ENCODE peak calls at places on chromosome 7, in five cellular contexts. E is IMR-90, V is mesenchymal stem cell, Z is neuronal stem cell, Y is H1. N is an unnamed sample.

GRCh38 chr7:128217030-128217805 is 23.9 kb upstream of the LEP start:
- DNase-seq in Y (no peak), E (peak), V (peak), Z (no peak), N (peak)

GRCh38 chr7:142463401-142463850 is 205.6 kb upstream of the PRSS58 start:
- DNase-seq in Y (no peak), V (no peak), E (no peak), Z (no peak), N (no peak)

GRCh38 chr7:38070718-38071117 is 107.3 kb upstream of the STARD3NL start:
- DNase-seq in Y (no peak), E (peak), Z (peak), V (peak), N (peak)

GRCh38 chr7:78223598-78223997 is 425.0 kb downstream of the PHTF2 start:
- DNase-seq in V (no peak), Z (no peak), E (no peak), Y (no peak), N (no peak)

GRCh38 chr7:88597941-88598425 is 161.5 kb upstream of the ZNF804B start:
- DNase-seq in Y (no peak), Z (no peak), E (no peak), V (no peak), N (no peak)

GRCh38 chr7:103928581-103928980 is 60.9 kb downstream of the RELN start:
- DNase-seq in Z (no peak), V (no peak), Y (no peak), E (no peak), N (no peak)

GRCh38 chr7:139870406-139870805 is 41.3 kb downstream of the TBXAS1 start:
- DNase-seq in E (no peak), Z (no peak), V (no peak), Y (no peak), N (no peak)

GRCh38 chr7:5222861-5223411 is 32.9 kb downstream of the WIPI2 start:
- DNase-seq in Z (no peak), V (no peak), Y (no peak), E (no peak), N (no peak)

GRCh38 chr7:25965405-25966123 is 186.4 kb upstream of the NFE2L3 start:
- DNase-seq in Z (no peak), E (no peak), Y (no peak), V (no peak), N (no peak)

GRCh38 chr7:151877911-151878835 is 1.3 kb upstream of the PRKAG2 start:
- DNase-seq in E (no peak), Z (no peak), Y (no peak), V (no peak), N (no peak)

GRCh38 chr7:25860882-25861228 is 291.1 kb upstream of the NFE2L3 start:
- DNase-seq in Z (no peak), Y (no peak), V (no peak), E (no peak), N (no peak)

GRCh38 chr7:100132126-100132525 is 5.4 kb downstream of the MBLAC1 start:
- DNase-seq in Z (no peak), V (no peak), Y (no peak), E (no peak), N (no peak)

GRCh38 chr7:151063212-151063561 is 3.8 kb downstream of the SLC4A2 start:
- DNase-seq in V (peak), Z (no peak), E (peak), Y (no peak), N (peak)

GRCh38 chr7:141207661-141208060 is 133.8 kb downstream of the TMEM178B start:
- DNase-seq in V (no peak), Z (no peak), Y (no peak), E (no peak), N (no peak)

GRCh38 chr7:80412842-80413241 is 99.0 kb downstream of the GNAT3 start:
- DNase-seq in Y (no peak), Z (no peak), V (peak), E (peak), N (no peak)

GRCh38 chr7:107090452-107090851 is 45.9 kb downstream of the PRKAR2B start:
- DNase-seq in Z (no peak), V (no peak), E (no peak), Y (no peak), N (peak)

GRCh38 chr7:36986429-36987362 is 262.4 kb upstream of the AOAH start:
- DNase-seq in Y (peak), V (peak), Z (peak), E (peak), N (peak)

GRCh38 chr7:117808910-117809705 is 64.1 kb downstream of the CTTNBP2 start:
- DNase-seq in V (no peak), Z (no peak), E (peak), Y (no peak), N (no peak)

GRCh38 chr7:80654887-80655340 is 16.5 kb downstream of the CD36 start:
- DNase-seq in Y (no peak), Z (no peak), V (no peak), E (no peak), N (no peak)

GRCh38 chr7:34756691-34757090 is 98.7 kb downstream of the NPSR1 start:
- DNase-seq in V (no peak), Y (no peak), Z (no peak), E (no peak), N (no peak)

GRCh38 chr7:108316708-108317107 is 139.5 kb downstream of the NRCAM start:
- DNase-seq in Z (no peak), V (no peak), E (no peak), Y (no peak), N (no peak)

GRCh38 chr7:137160236-137160635 is 183.3 kb downstream of the PTN start:
- DNase-seq in V (peak), Y (no peak), Z (no peak), E (no peak), N (no peak)

GRCh38 chr7:135653285-135654080 is 8.8 kb upstream of the STMP1 start:
- DNase-seq in E (peak), Y (no peak), Z (no peak), V (no peak), N (no peak)

GRCh38 chr7:98294798-98295382 is 13.4 kb downstream of the BRI3 start:
- DNase-seq in E (peak), Y (peak), V (peak), Z (peak), N (peak)

GRCh38 chr7:120867932-120868331 is 10.0 kb upstream of the TSPAN12 start:
- DNase-seq in V (peak), Y (no peak), Z (no peak), E (no peak), N (no peak)

GRCh38 chr7:158973440-158973839 is 117.1 kb downstream of the DYNC2I1 start:
- DNase-seq in Y (peak), V (peak), E (no peak), Z (no peak), N (peak)

GRCh38 chr7:137539111-137539715 is 195.7 kb upstream of the PTN start:
- DNase-seq in V (peak), E (peak), Z (no peak), Y (no peak), N (no peak)

GRCh38 chr7:28076421-28077163 is 104.0 kb downstream of the JAZF1 start:
- DNase-seq in V (peak), Y (no peak), Z (no peak), E (no peak), N (no peak)

GRCh38 chr7:64651203-64651602 is 14.7 kb upstream of the ZNF107 start:
- DNase-seq in E (no peak), Z (no peak), Y (no peak), V (no peak), N (no peak)

GRCh38 chr7:44966731-44967538 is 11.9 kb downstream of the MYO1G start:
- DNase-seq in E (no peak), Z (no peak), V (no peak), Y (no peak), N (no peak)

GRCh38 chr7:128913856-128914565 is 3.5 kb upstream of the KCP start:
- DNase-seq in E (no peak), Z (no peak), Y (no peak), V (no peak), N (no peak)

GRCh38 chr7:102841290-102841689 is 71.5 kb upstream of the LRRC17 start:
- DNase-seq in E (no peak), V (no peak), Y (no peak), Z (no peak), N (no peak)

GRCh38 chr7:131944556-131945069 is 388.2 kb upstream of the PODXL start:
- DNase-seq in V (no peak), Y (no peak), Z (no peak), E (no peak), N (no peak)

GRCh38 chr7:55019329-55019690 is 493 bp downstream of the EGFR start:
- DNase-seq in V (peak), Y (no peak), Z (peak), E (no peak), N (peak)

GRCh38 chr7:131235489-131236317 is 92.0 kb upstream of the MKLN1 start:
- DNase-seq in E (peak), Y (no peak), Z (no peak), V (peak), N (peak)

GRCh38 chr7:27158436-27159277 is 2.2 kb upstream of the HOXA7 start:
- DNase-seq in V (no peak), Y (no peak), E (no peak), Z (no peak), N (no peak)

GRCh38 chr7:40843338-40844026 is 708.7 kb downstream of the SUGCT start:
- DNase-seq in E (peak), Z (no peak), V (peak), Y (no peak), N (no peak)
- H2BK120ac ChIP-seq in E (peak), Z (no peak), V (no peak), Y (no peak), N (no peak)

GRCh38 chr7:147653456-147653855 is 937.1 kb upstream of the C7orf33 start:
- DNase-seq in V (no peak), Z (no peak), E (no peak), Y (no peak), N (no peak)

GRCh38 chr7:147650991-147651390 is 939.6 kb upstream of the C7orf33 start:
- DNase-seq in Y (no peak), Z (no peak), E (no peak), V (no peak), N (no peak)

GRCh38 chr7:147646568-147646967 is 944.0 kb upstream of the C7orf33 start:
- DNase-seq in Z (no peak), V (no peak), E (no peak), Y (no peak), N (no peak)

DNA sequence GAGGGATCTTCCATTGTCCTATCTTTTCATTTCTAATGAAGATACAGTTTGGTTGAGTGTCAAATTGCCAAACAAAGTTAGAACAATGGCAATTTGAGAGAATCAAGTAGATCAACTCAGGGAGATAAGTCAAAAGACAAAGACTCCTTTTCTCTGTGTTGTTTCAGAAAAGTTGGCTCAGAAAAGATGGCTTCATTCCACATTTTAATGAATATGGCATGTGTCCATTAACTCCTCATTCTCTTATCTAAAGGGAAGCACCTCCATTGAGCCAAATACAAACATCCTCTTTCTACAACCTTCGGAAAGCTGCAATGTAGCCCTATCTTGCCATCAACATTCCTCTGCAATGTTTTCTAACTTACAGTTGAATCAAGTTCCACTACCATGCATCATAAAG is 939.0 kb upstream of the C7orf33 start:
- DNase-seq in Y (no peak), E (no peak), Z (no peak), V (no peak), N (peak)
- H3K4me3 ChIP-seq in Y (no peak), E (no peak), Z (no peak), V (no peak), N (no peak)

GRCh38 chr7:105680505-105681187 is 99.4 kb upstream of the EFCAB10 start:
- DNase-seq in Y (no peak), Z (no peak), E (no peak), V (peak), N (no peak)
- H2BK15ac ChIP-seq in Y (peak), Z (no peak), E (no peak), V (no peak), N (no peak)

GRCh38 chr7:93882481-93882880 is 8.1 kb downstream of the TFPI2 start:
- DNase-seq in Z (no peak), V (no peak), Y (no peak), E (no peak), N (no peak)

GRCh38 chr7:93883078-93883916 is 7.3 kb downstream of the TFPI2 start:
- DNase-seq in Z (no peak), Y (no peak), V (peak), E (no peak), N (no peak)

GRCh38 chr7:93879356-93879755 is 11.2 kb downstream of the TFPI2 start:
- DNase-seq in V (no peak), Z (no peak), Y (no peak), E (no peak), N (no peak)

GRCh38 chr7:93884541-93884940 is 6.0 kb downstream of the TFPI2 start:
- DNase-seq in Z (no peak), E (no peak), Y (no peak), V (no peak), N (no peak)

DNA sequence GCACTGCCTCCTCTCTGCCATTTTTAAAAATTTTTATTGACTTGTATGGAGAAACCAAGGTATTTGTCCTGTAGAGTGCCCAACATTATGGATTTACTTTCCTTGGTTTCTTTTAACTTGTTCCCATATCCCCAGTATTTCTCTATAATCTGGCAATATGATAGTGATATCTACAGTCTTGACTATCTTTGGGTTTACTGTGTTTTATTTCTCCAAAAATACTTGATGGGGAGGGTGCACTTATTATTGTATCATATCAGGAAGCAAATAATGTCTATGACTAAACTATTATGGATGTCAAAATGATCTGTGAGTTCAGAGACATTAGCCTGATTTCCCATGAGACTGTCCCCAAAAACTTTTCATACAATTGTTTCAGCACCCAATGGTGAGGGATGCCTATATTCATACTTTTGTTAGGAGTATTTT is 6.6 kb downstream of the TFPI2 start:
- DNase-seq in Z (no peak), E (no peak), Y (no peak), V (no peak), N (no peak)
- H2BK120ac ChIP-seq in Z (no peak), E (no peak), Y (no peak), V (no peak), N (no peak)

GRCh38 chr7:22726345-22726848 is 603 bp upstream of the IL6 start:
- DNase-seq in E (peak), V (peak), Z (peak), Y (no peak), N (peak)
- H3K4me3 ChIP-seq in E (no peak), V (no peak), Z (no peak), Y (peak), N (no peak)

DNA sequence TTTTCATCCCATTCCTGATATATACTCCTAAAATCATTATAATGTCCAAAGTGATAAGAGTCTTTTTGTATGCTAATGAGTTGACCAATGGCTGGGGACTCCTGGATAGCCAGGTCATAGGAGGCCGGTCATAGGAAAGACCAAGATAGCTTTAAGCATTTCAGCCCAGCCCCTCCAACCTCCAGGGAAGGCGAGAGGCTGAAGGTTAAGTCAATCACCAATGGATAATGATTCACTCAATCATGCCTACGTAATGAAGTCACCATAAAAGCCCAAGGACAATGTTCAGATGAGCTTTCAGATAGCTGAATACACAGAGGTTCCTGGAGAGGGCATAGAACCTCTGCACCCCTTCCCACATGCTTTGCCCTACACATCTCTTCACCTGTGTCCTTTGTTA is 75.7 kb downstream of the VWDE start:
- DNase-seq in Y (no peak), V (no peak), E (no peak), Z (no peak), N (peak)
- H2BK15ac ChIP-seq in Y (no peak), V (no peak), E (no peak), Z (no peak), N (no peak)

GRCh38 chr7:47602272-47603004 is 20.5 kb upstream of the TNS3 start:
- DNase-seq in V (peak), Y (no peak), Z (no peak), E (no peak), N (peak)

GRCh38 chr7:47601119-47601880 is 19.4 kb upstream of the TNS3 start:
- DNase-seq in E (peak), Y (no peak), V (peak), Z (no peak), N (no peak)

GRCh38 chr7:47597379-47597778 is 15.5 kb upstream of the TNS3 start:
- DNase-seq in V (no peak), E (no peak), Y (no peak), Z (no peak), N (no peak)

GRCh38 chr7:47601881-47602249 is 20.0 kb upstream of the TNS3 start:
- DNase-seq in Y (no peak), Z (no peak), E (no peak), V (no peak), N (no peak)

GRCh38 chr7:47600199-47601118 is 18.5 kb upstream of the TNS3 start:
- DNase-seq in Y (no peak), Z (no peak), V (peak), E (peak), N (no peak)
- H2BK120ac ChIP-seq in Y (no peak), Z (no peak), V (peak), E (peak), N (no peak)

DNA sequence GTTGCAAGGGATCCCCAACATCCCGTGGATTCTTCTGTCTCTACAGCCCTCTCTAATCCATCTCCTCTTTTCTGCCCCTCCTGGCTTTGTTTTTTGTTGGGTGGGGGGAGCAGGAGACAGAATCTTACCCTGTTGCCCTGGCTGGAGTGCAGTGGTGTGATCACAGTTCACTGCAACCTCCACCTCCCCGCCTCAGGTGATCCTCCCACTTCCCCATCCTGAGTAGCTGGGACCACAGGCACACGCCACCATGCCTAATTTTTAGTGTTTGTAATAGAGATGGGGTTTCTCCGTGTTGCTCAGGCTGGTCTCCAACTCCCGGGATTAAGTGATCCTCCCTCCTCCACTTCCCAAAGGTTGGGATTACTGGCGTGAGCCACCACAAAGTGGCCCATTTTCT is 121.8 kb downstream of the MYL10 start:
- DNase-seq in Y (no peak), E (no peak), V (no peak), Z (no peak), N (no peak)
- H3K4me3 ChIP-seq in Y (no peak), E (no peak), V (no peak), Z (no peak), N (no peak)

GRCh38 chr7:149130572-149131198 is 4.6 kb upstream of the ZNF425 start:
- DNase-seq in Z (no peak), E (no peak), Y (no peak), V (no peak), N (no peak)

GRCh38 chr7:149126662-149127321 is 668 bp upstream of the ZNF425 start:
- DNase-seq in Z (no peak), V (no peak), Y (no peak), E (peak), N (peak)

GRCh38 chr7:149125864-149126661 is at the start of gene ZNF425:
- DNase-seq in V (peak), E (peak), Y (peak), Z (peak), N (peak)

DNA sequence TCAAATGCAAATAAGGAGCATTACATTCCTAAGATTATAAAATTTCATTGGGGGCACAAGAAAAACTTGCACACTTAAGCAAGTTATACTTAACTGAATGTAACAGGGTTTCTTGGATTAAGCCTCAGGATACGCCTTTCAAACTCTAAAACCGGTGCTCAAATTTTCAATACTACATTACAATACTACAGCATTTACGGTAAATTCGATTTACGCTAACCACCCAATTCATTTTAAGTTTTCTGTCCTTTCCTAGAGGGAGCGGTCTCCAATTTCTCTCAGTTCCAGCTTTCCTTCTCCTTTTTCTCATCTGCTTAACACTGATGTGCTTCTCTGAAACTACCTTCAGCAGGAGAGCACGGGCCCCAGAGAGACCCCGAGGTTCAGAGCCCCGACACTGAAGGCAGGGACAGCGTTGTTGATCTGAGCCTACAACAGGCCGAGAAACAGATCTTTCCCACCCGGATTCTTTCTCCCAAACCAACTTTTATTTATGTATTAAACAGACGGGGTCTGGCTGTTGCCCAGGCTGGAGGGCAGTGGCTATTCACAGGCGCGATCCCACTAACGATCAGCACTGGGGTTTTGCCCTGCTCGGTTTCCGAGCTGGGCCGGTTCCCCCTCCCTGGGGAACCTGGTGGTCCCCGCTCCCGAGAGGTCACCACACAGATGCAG is 798 bp downstream of the ZNF425 start:
- DNase-seq in Y (no peak), Z (no peak), E (no peak), V (no peak), N (peak)
- H2BK15ac ChIP-seq in Y (no peak), Z (no peak), E (no peak), V (no peak), N (no peak)

GRCh38 chr7:143499246-143499645 is 21.6 kb downstream of the TAS2R41 start:
- DNase-seq in Y (no peak), E (peak), Z (no peak), V (peak), N (no peak)
- H2BK120ac ChIP-seq in Y (no peak), E (no peak), Z (no peak), V (no peak), N (no peak)

N was measured in mesendoderm.